ENCODE peak calls at places on chromosomes 11 and 22, in five cellular contexts. N is K562, U is H1, J is GM12892, M is HepG2. X is an unnamed sample.

GRCh38 chr11:120244966-120245365 is 5.0 kb downstream of the POU2F3 start:
- DNase-seq in N (no peak), J (no peak), U (no peak), M (no peak), X (no peak)

GRCh38 chr11:72234514-72234830 is 9.5 kb downstream of the PHOX2A start:
- DNase-seq in N (no peak), J (no peak), U (no peak), M (no peak), X (no peak)

GRCh38 chr11:131674051-131674755 is 303.8 kb downstream of the NTM start:
- DNase-seq in U (peak), M (peak), N (peak), J (peak), X (peak)

GRCh38 chr22:49202226-49202625 is 625.4 kb downstream of the BRD1 start:
- DNase-seq in J (no peak), U (peak), M (no peak), N (no peak), X (no peak)

GRCh38 chr11:64905516-64906313 is 11.3 kb downstream of the ATG2A start:
- DNase-seq in J (no peak), U (no peak), N (no peak), M (no peak), X (no peak)

GRCh38 chr11:83583953-83584352 is 297.8 kb upstream of the CCDC90B start:
- DNase-seq in U (no peak), N (no peak), M (no peak), J (peak), X (peak)

GRCh38 chr11:62881579-62882427 is 1.1 kb downstream of the SLC3A2 start:
- DNase-seq in N (peak), J (peak), M (peak), U (no peak), X (no peak)

GRCh38 chr11:1652778-1653540 is 23.4 kb downstream of the KRTAP5-5 start:
- DNase-seq in M (peak), U (peak), N (peak), J (peak), X (peak)

GRCh38 chr22:50338860-50339462 is 4.2 kb upstream of the PPP6R2 start:
- DNase-seq in U (no peak), M (no peak), N (no peak), J (no peak), X (no peak)

GRCh38 chr11:95519912-95520311 is 269.7 kb downstream of the FAM76B start:
- DNase-seq in J (no peak), N (no peak), U (no peak), M (no peak), X (no peak)

GRCh38 chr11:86120807-86121206 is 51.9 kb upstream of the PICALM start:
- DNase-seq in M (no peak), U (no peak), J (no peak), N (no peak), X (no peak)

GRCh38 chr11:88779551-88779950 is 286.2 kb downstream of the GRM5 start:
- DNase-seq in M (peak), J (no peak), N (no peak), U (no peak), X (no peak)

GRCh38 chr22:50602338-50602700 is 1.7 kb downstream of the MAPK8IP2 start:
- DNase-seq in N (no peak), U (no peak), M (no peak), J (no peak), X (no peak)

GRCh38 chr11:17683378-17684161 is 35.8 kb upstream of the MYOD1 start:
- DNase-seq in J (no peak), M (peak), N (no peak), U (no peak), X (no peak)

GRCh38 chr11:39724404-39724803 is 1735.0 kb downstream of the LRRC4C start:
- DNase-seq in J (no peak), U (no peak), N (no peak), M (no peak), X (no peak)

GRCh38 chr11:120392791-120393190 is 56.6 kb downstream of the ARHGEF12 start:
- DNase-seq in M (no peak), J (no peak), N (no peak), U (no peak), X (no peak)

GRCh38 chr11:21511835-21512440 is 680.9 kb upstream of the ANO5 start:
- DNase-seq in N (peak), J (peak), U (peak), M (peak), X (peak)

GRCh38 chr11:78532991-78533861 is 41.4 kb downstream of the NARS2 start:
- DNase-seq in N (no peak), M (no peak), J (no peak), U (no peak), X (no peak)

GRCh38 chr11:57237204-57237681 is at the start of gene APLNR:
- DNase-seq in U (no peak), N (peak), M (no peak), J (no peak), X (no peak)

GRCh38 chr11:5505363-5506048 is 4.3 kb downstream of the UBQLN3 start:
- DNase-seq in N (peak), J (no peak), M (no peak), U (no peak), X (no peak)

GRCh38 chr11:108494182-108494581 is 4.0 kb downstream of the POGLUT3 start:
- DNase-seq in N (peak), M (no peak), J (no peak), U (no peak), X (no peak)

GRCh38 chr11:30960387-30960992 is 374.3 kb upstream of the MPPED2 start:
- DNase-seq in J (no peak), N (peak), M (peak), U (no peak), X (no peak)

GRCh38 chr11:73271936-73272679 is at the start of gene P2RY6:
- DNase-seq in N (no peak), M (peak), J (no peak), U (no peak), X (no peak)

GRCh38 chr11:121426476-121427454 is 25.3 kb upstream of the SORL1 start:
- DNase-seq in M (no peak), U (peak), N (peak), J (no peak), X (no peak)

GRCh38 chr11:59053387-59053786 is 32.7 kb upstream of the GLYATL1B start:
- DNase-seq in U (peak), M (peak), N (peak), J (no peak), X (no peak)

GRCh38 chr11:47992959-47993820 is 12.8 kb downstream of the PTPRJ start:
- DNase-seq in M (no peak), U (no peak), J (no peak), N (peak), X (no peak)

GRCh38 chr11:124843616-124843910 is 21.7 kb upstream of the ROBO3 start:
- DNase-seq in N (no peak), M (no peak), U (no peak), J (no peak), X (no peak)

GRCh38 chr11:44067266-44067665 is 1.2 kb downstream of the ACCS start:
- DNase-seq in N (peak), J (no peak), U (no peak), M (no peak), X (no peak)

GRCh38 chr22:37213218-37213855 is 1.1 kb upstream of the SSTR3 start:
- DNase-seq in J (no peak), M (no peak), N (no peak), U (no peak), X (no peak)

GRCh38 chr11:23846902-23847422 is 649.9 kb upstream of the LUZP2 start:
- DNase-seq in N (no peak), U (no peak), J (no peak), M (no peak), X (no peak)

GRCh38 chr11:2314525-2315394 is 12.9 kb downstream of the TSPAN32 start:
- DNase-seq in N (peak), M (no peak), J (no peak), U (no peak), X (no peak)

GRCh38 chr11:83827940-83828554 is 541.9 kb upstream of the CCDC90B start:
- DNase-seq in U (no peak), J (no peak), N (peak), M (peak), X (no peak)

GRCh38 chr11:102254047-102254446 is 63.2 kb upstream of the BIRC3 start:
- DNase-seq in N (peak), U (no peak), M (no peak), J (no peak), X (no peak)

GRCh38 chr22:21974058-21974649 is 8.4 kb downstream of the TOP3B start:
- DNase-seq in J (no peak), N (no peak), M (no peak), U (no peak), X (no peak)

GRCh38 chr11:45606514-45607024 is 58.9 kb downstream of the CHST1 start:
- DNase-seq in N (peak), J (no peak), M (no peak), U (peak), X (no peak)

GRCh38 chr22:19359554-19360299 is 68.2 kb upstream of the CLTCL1 start:
- DNase-seq in J (no peak), U (no peak), N (no peak), M (no peak), X (no peak)

GRCh38 chr11:12411395-12411794 is 34.0 kb downstream of the PARVA start:
- DNase-seq in M (no peak), J (no peak), N (no peak), U (no peak), X (no peak)

GRCh38 chr11:16883179-16883578 is 131.0 kb downstream of the PLEKHA7 start:
- DNase-seq in M (no peak), J (no peak), N (peak), U (no peak), X (no peak)

GRCh38 chr11:102391549-102392237 is 44.7 kb downstream of the BIRC2 start:
- DNase-seq in N (no peak), U (no peak), M (no peak), J (no peak), X (no peak)

GRCh38 chr11:122524532-122524882 is 131.0 kb upstream of the UBASH3B start:
- DNase-seq in J (no peak), U (no peak), N (no peak), M (no peak), X (no peak)

DNA sequence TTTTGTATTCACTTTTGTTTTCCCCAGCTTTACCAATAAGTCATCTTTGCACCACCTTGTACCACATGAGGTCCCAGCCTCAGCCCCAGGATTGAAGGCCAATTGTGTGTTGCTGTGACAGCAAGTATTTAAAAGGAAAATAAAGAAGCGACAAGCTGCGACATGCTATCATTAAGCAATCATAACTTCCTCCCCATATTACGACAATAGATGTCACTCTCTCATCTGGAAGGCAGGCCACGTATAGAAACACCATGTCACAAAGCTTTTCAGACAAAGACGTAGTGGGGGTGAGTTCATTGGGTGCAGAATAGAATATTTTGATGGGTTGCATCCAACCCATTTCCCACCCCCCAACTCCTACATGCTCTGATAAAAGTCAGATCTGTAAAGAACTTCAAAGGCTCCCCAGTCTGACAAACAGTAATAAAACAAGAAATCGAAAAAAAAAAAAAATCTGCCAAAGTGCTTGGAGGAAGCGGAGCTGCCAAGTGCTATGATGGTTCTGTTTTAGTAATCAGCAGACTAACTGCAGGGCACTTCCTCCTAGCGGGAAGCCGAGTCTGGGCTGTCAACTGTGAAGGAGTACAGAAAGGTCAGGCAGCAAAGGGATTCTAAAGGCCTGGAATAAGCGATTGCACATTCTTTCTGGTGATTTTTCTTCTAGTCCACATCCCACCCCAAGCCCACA is 131.5 kb upstream of the UBASH3B start:
- DNase-seq in U (peak), N (no peak), J (no peak), M (no peak), X (no peak)
- TF ChIP-seq TAF1 in U (no peak), N (no peak), J (no peak), M (no peak), X (no peak)

GRCh38 chr11:129247129-129247528 is 55.0 kb upstream of the ARHGAP32 start:
- DNase-seq in M (no peak), U (no peak), N (no peak), J (no peak), X (no peak)

GRCh38 chr11:129249351-129249750 is 57.2 kb upstream of the ARHGAP32 start:
- DNase-seq in J (no peak), U (no peak), N (no peak), M (no peak), X (no peak)

GRCh38 chr11:129251067-129251466 is 58.9 kb upstream of the ARHGAP32 start:
- DNase-seq in J (no peak), U (no peak), M (no peak), N (no peak), X (no peak)

GRCh38 chr11:129249923-129250322 is 57.8 kb upstream of the ARHGAP32 start:
- DNase-seq in J (no peak), M (no peak), N (no peak), U (no peak), X (no peak)

GRCh38 chr11:129248618-129249017 is 56.5 kb upstream of the ARHGAP32 start:
- DNase-seq in U (no peak), J (no peak), N (no peak), M (peak), X (no peak)
- TF ChIP-seq TAF1 in U (no peak), J (no peak), N (no peak), M (no peak), X (no peak)

GRCh38 chr22:42281706-42282251 is 11.3 kb upstream of the TCF20 start:
- DNase-seq in M (no peak), N (no peak), U (peak), J (no peak), X (no peak)

GRCh38 chr22:42283288-42284229 is 13.1 kb upstream of the TCF20 start:
- DNase-seq in N (no peak), M (no peak), U (peak), J (no peak), X (no peak)

GRCh38 chr22:42282943-42283287 is 12.5 kb upstream of the TCF20 start:
- DNase-seq in J (no peak), N (no peak), M (no peak), U (no peak), X (no peak)

GRCh38 chr22:42281284-42281683 is 10.8 kb upstream of the TCF20 start:
- DNase-seq in M (no peak), J (no peak), N (no peak), U (no peak), X (no peak)

DNA sequence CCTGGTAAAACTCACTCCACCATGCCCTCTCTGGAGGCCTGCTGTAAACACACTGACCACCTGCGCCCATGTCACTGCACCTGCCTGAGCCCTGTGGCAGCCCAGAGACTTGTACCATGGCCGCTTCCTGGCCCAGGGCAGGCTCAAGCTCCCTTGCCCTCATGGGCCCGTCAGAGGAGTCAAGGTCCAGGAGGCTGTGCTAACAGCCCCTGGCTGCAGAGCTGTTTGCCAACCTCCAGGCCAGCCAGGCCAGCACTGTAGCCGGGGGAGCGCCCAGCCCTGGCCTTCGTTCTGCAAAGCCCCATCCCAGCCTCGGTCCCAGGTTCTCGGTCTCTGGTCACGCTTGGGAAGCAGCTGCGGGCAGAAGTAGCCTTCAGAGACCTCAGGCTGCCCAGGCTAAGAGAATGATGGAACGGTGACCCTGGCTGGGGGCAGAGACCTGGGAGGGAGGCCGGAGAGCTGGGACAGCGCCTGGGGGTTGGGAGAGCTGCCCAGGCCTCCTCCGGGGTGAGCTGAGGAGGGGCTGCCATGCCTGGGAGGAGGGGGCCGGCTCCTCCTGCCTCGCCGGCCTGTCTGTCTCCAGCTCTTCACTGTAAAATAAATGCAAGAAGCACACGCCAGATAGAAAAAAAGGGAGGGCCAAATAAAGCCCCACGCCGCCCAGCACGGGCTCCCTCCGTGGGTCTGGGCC is 11.9 kb upstream of the TCF20 start:
- DNase-seq in N (no peak), U (no peak), M (peak), J (no peak), X (no peak)
- TF ChIP-seq TAF1 in N (no peak), U (no peak), M (no peak), J (no peak), X (no peak)

GRCh38 chr22:44775862-44776261 is 23.5 kb downstream of the ARHGAP8 start:
- DNase-seq in N (no peak), U (no peak), J (no peak), M (no peak), X (no peak)
- TF ChIP-seq TAF1 in N (no peak), U (no peak), J (no peak), M (no peak), X (no peak)

GRCh38 chr11:60854847-60855725 is 664 bp downstream of the PTGDR2 start:
- DNase-seq in U (no peak), M (no peak), N (peak), J (no peak), X (no peak)
- TF ChIP-seq TAF1 in U (no peak), M (no peak), N (no peak), J (no peak), X (no peak)

X was measured in GM12891.